ENCODE peak calls at places on chromosomes 13 and 19, in six cellular contexts. One of them, this sample, is unnamed.

GRCh38 chr19:13588953-13589833 is 82.9 kb upstream of the CACNA1A start:
- DNase-seq in neural progenitor cell: peak; percentile 84
- DNase-seq in PC-3: peak; percentile 84
- DNase-seq in endothelial cell of umbilical vein: peak; percentile 55
- DNase-seq in fibroblast of lung: peak; percentile 47
- DNase-seq in mammary epithelial cell: peak; percentile 40
- DNase-seq in this sample: no peak

GRCh38 chr13:49938274-49938673 is 2.1 kb upstream of the SPRYD7 start:
- DNase-seq in neural progenitor cell: no peak
- DNase-seq in PC-3: no peak
- DNase-seq in endothelial cell of umbilical vein: no peak
- DNase-seq in fibroblast of lung: no peak
- DNase-seq in mammary epithelial cell: no peak
- DNase-seq in this sample: no peak

GRCh38 chr19:50803633-50804419 is 13.6 kb downstream of the ACP4 start:
- DNase-seq in neural progenitor cell: peak; percentile 83
- DNase-seq in PC-3: peak; percentile 33
- DNase-seq in endothelial cell of umbilical vein: peak; percentile 25
- DNase-seq in fibroblast of lung: no peak
- DNase-seq in mammary epithelial cell: no peak
- DNase-seq in this sample: no peak

GRCh38 chr19:48332662-48333466 is 7.5 kb downstream of the EMP3 start:
- DNase-seq in neural progenitor cell: peak; percentile 90
- DNase-seq in PC-3: peak; percentile 97
- DNase-seq in endothelial cell of umbilical vein: peak; percentile 97
- DNase-seq in fibroblast of lung: peak; percentile 99
- DNase-seq in mammary epithelial cell: peak; percentile 100
- DNase-seq in this sample: peak; percentile 97

GRCh38 chr19:46602392-46603194 is 1.5 kb downstream of the CALM3 start:
- DNase-seq in neural progenitor cell: no peak
- DNase-seq in PC-3: no peak
- DNase-seq in endothelial cell of umbilical vein: no peak
- DNase-seq in fibroblast of lung: no peak
- DNase-seq in mammary epithelial cell: no peak
- DNase-seq in this sample: no peak

GRCh38 chr19:18401580-18402112 is 4.2 kb upstream of the LRRC25 start:
- DNase-seq in neural progenitor cell: peak; percentile 57
- DNase-seq in PC-3: peak; percentile 62
- DNase-seq in endothelial cell of umbilical vein: no peak
- DNase-seq in fibroblast of lung: peak; percentile 83
- DNase-seq in mammary epithelial cell: peak; percentile 60
- DNase-seq in this sample: peak; percentile 39

GRCh38 chr13:94825507-94825906 is 113.2 kb upstream of the SOX21 start:
- DNase-seq in neural progenitor cell: peak; percentile 92
- DNase-seq in PC-3: no peak
- DNase-seq in endothelial cell of umbilical vein: no peak
- DNase-seq in fibroblast of lung: peak; percentile 72
- DNase-seq in mammary epithelial cell: no peak
- DNase-seq in this sample: peak; percentile 14

GRCh38 chr13:22114630-22115311 is 443.9 kb downstream of the FGF9 start:
- DNase-seq in neural progenitor cell: no peak
- DNase-seq in PC-3: no peak
- DNase-seq in endothelial cell of umbilical vein: no peak
- DNase-seq in fibroblast of lung: peak; percentile 36
- DNase-seq in mammary epithelial cell: no peak
- DNase-seq in this sample: no peak

GRCh38 chr19:13764821-13765394 is 586 bp downstream of the MRI1 start:
- DNase-seq in neural progenitor cell: peak; percentile 46
- DNase-seq in PC-3: peak; percentile 23
- DNase-seq in endothelial cell of umbilical vein: no peak
- DNase-seq in fibroblast of lung: no peak
- DNase-seq in mammary epithelial cell: no peak
- DNase-seq in this sample: no peak

GRCh38 chr19:53576941-53577653 is 39.2 kb downstream of the ZNF331 start:
- DNase-seq in neural progenitor cell: no peak
- DNase-seq in PC-3: no peak
- DNase-seq in endothelial cell of umbilical vein: no peak
- DNase-seq in fibroblast of lung: no peak
- DNase-seq in mammary epithelial cell: no peak
- DNase-seq in this sample: no peak

GRCh38 chr19:17625980-17626379 is 62.2 kb downstream of the UNC13A start:
- DNase-seq in neural progenitor cell: no peak
- DNase-seq in PC-3: no peak
- DNase-seq in endothelial cell of umbilical vein: no peak
- DNase-seq in fibroblast of lung: no peak
- DNase-seq in mammary epithelial cell: no peak
- DNase-seq in this sample: no peak

GRCh38 chr19:18098891-18099622 is 1.5 kb downstream of the MAST3 start:
- DNase-seq in neural progenitor cell: peak; percentile 50
- DNase-seq in PC-3: no peak
- DNase-seq in endothelial cell of umbilical vein: no peak
- DNase-seq in fibroblast of lung: no peak
- DNase-seq in mammary epithelial cell: no peak
- DNase-seq in this sample: no peak

GRCh38 chr19:32168111-32168510 is 177.3 kb upstream of the ZNF507 start:
- DNase-seq in neural progenitor cell: no peak
- DNase-seq in PC-3: no peak
- DNase-seq in endothelial cell of umbilical vein: no peak
- DNase-seq in fibroblast of lung: no peak
- DNase-seq in mammary epithelial cell: no peak
- DNase-seq in this sample: no peak

GRCh38 chr19:14385492-14385891 is 4.2 kb downstream of the ADGRE5 start:
- DNase-seq in neural progenitor cell: no peak
- DNase-seq in PC-3: no peak
- DNase-seq in endothelial cell of umbilical vein: no peak
- DNase-seq in fibroblast of lung: no peak
- DNase-seq in mammary epithelial cell: no peak
- DNase-seq in this sample: no peak

GRCh38 chr19:8654591-8655339 is 24.3 kb downstream of the NFILZ start:
- DNase-seq in neural progenitor cell: peak; percentile 82
- DNase-seq in PC-3: peak; percentile 65
- DNase-seq in endothelial cell of umbilical vein: peak; percentile 35
- DNase-seq in fibroblast of lung: peak; percentile 37
- DNase-seq in mammary epithelial cell: peak; percentile 16
- DNase-seq in this sample: no peak

GRCh38 chr13:29582171-29582570 is 13.3 kb downstream of the SLC7A1 start:
- DNase-seq in neural progenitor cell: no peak
- DNase-seq in PC-3: no peak
- DNase-seq in endothelial cell of umbilical vein: no peak
- DNase-seq in fibroblast of lung: no peak
- DNase-seq in mammary epithelial cell: no peak
- DNase-seq in this sample: no peak

GRCh38 chr13:111037838-111038397 is 77.2 kb upstream of the ARHGEF7 start:
- DNase-seq in neural progenitor cell: no peak
- DNase-seq in PC-3: no peak
- DNase-seq in endothelial cell of umbilical vein: no peak
- DNase-seq in fibroblast of lung: no peak
- DNase-seq in mammary epithelial cell: no peak
- DNase-seq in this sample: no peak
- TF ChIP-seq EZH2 in neural progenitor cell: no peak
- TF ChIP-seq EZH2 in PC-3: no peak
- TF ChIP-seq EZH2 in endothelial cell of umbilical vein: no peak
- TF ChIP-seq EZH2 in fibroblast of lung: no peak
- TF ChIP-seq EZH2 in mammary epithelial cell: peak; percentile 53
- TF ChIP-seq EZH2 in this sample: no peak

GRCh38 chr13:44763604-44764311 is 187.6 kb upstream of the TSC22D1 start:
- DNase-seq in neural progenitor cell: no peak
- DNase-seq in PC-3: no peak
- DNase-seq in endothelial cell of umbilical vein: peak; percentile 58
- DNase-seq in fibroblast of lung: no peak
- DNase-seq in mammary epithelial cell: peak; percentile 50
- DNase-seq in this sample: peak; percentile 27

GRCh38 chr13:44760434-44760833 is 184.3 kb upstream of the TSC22D1 start:
- DNase-seq in neural progenitor cell: no peak
- DNase-seq in PC-3: no peak
- DNase-seq in endothelial cell of umbilical vein: no peak
- DNase-seq in fibroblast of lung: no peak
- DNase-seq in mammary epithelial cell: peak; percentile 49
- DNase-seq in this sample: no peak

GRCh38 chr13:44765076-44765475 is 188.9 kb upstream of the TSC22D1 start:
- DNase-seq in neural progenitor cell: peak; percentile 82
- DNase-seq in PC-3: no peak
- DNase-seq in endothelial cell of umbilical vein: no peak
- DNase-seq in fibroblast of lung: no peak
- DNase-seq in mammary epithelial cell: no peak
- DNase-seq in this sample: peak; percentile 16

GRCh38 chr13:44764334-44764733 is 188.2 kb upstream of the TSC22D1 start:
- DNase-seq in neural progenitor cell: peak; percentile 26
- DNase-seq in PC-3: no peak
- DNase-seq in endothelial cell of umbilical vein: no peak
- DNase-seq in fibroblast of lung: no peak
- DNase-seq in mammary epithelial cell: no peak
- DNase-seq in this sample: no peak

GRCh38 chr13:44762946-44763345 is 186.8 kb upstream of the TSC22D1 start:
- DNase-seq in neural progenitor cell: no peak
- DNase-seq in PC-3: no peak
- DNase-seq in endothelial cell of umbilical vein: peak; percentile 21
- DNase-seq in fibroblast of lung: no peak
- DNase-seq in mammary epithelial cell: no peak
- DNase-seq in this sample: peak; percentile 39
- H3K4me1 ChIP-seq in neural progenitor cell: peaks cover 39% of the 10 kb centered on the region
- H3K4me1 ChIP-seq in PC-3: peaks cover 25% of the 10 kb centered on the region
- H3K4me1 ChIP-seq in endothelial cell of umbilical vein: peaks cover 35% of the 10 kb centered on the region
- H3K4me1 ChIP-seq in fibroblast of lung: peaks cover 3% of the 10 kb centered on the region
- H3K4me1 ChIP-seq in mammary epithelial cell: peaks cover 45% of the 10 kb centered on the region
- H3K4me1 ChIP-seq in this sample: peaks cover 42% of the 10 kb centered on the region

DNA sequence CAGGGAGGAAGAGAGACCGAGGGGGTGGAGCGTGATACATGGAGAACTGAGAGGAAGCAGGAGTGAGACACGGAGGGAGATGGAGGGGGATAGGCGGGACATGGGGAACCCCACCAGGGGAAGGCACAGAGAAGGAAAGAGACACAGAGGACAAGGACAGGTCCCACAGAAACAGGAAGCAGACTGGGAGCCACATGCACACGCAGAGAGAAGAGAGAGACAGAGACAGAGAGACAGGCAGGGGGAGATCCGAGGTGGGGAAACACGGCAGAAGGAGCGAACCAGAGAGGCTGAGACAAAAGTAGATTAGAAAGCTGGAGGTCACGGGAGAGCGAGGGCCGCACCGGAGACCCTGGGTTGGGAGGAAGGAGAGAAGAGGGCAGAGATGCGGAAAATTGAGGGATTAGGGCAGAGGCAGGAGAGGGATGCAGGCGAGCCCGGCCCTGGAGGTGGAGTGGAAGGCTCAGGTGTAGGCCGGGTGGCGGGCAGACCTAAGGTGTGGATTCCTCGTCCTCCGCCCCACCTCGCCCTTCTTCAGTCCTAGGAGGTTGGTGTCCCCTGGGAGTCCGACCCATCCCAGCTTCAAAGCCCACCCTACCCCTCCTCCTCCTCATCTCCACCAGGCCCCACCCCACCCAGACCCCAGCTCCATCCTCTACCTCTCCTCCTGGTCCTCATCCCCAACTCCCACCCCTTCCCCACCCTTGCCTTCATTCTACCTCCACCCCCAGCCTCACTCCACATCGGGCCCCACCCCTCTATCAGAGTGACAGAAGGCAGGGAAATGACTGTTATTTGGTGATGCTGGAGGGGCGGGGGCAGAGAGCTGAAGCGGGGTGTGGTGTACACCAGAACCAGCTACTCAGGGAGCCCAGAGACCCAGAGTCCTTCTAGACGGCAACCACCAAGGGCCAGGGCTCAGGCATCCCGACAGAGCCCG is 6.7 kb downstream of the ERFL start:
- DNase-seq in neural progenitor cell: no peak
- DNase-seq in PC-3: no peak
- DNase-seq in endothelial cell of umbilical vein: no peak
- DNase-seq in fibroblast of lung: no peak
- DNase-seq in mammary epithelial cell: no peak
- DNase-seq in this sample: no peak
- TF ChIP-seq EZH2 in neural progenitor cell: no peak
- TF ChIP-seq EZH2 in PC-3: no peak
- TF ChIP-seq EZH2 in endothelial cell of umbilical vein: peak; percentile 22
- TF ChIP-seq EZH2 in fibroblast of lung: peak; percentile 92
- TF ChIP-seq EZH2 in mammary epithelial cell: no peak
- TF ChIP-seq EZH2 in this sample: peak; percentile 8

GRCh38 chr13:32595306-32595705 is 9.1 kb downstream of the PDS5B start:
- DNase-seq in neural progenitor cell: no peak
- DNase-seq in PC-3: no peak
- DNase-seq in endothelial cell of umbilical vein: no peak
- DNase-seq in fibroblast of lung: no peak
- DNase-seq in mammary epithelial cell: no peak
- DNase-seq in this sample: no peak

GRCh38 chr13:32594339-32594738 is 8.1 kb downstream of the PDS5B start:
- DNase-seq in neural progenitor cell: no peak
- DNase-seq in PC-3: peak; percentile 52
- DNase-seq in endothelial cell of umbilical vein: peak; percentile 13
- DNase-seq in fibroblast of lung: peak; percentile 33
- DNase-seq in mammary epithelial cell: no peak
- DNase-seq in this sample: peak; percentile 22

GRCh38 chr13:32587774-32588165 is 1.5 kb downstream of the PDS5B start:
- DNase-seq in neural progenitor cell: no peak
- DNase-seq in PC-3: peak; percentile 21
- DNase-seq in endothelial cell of umbilical vein: peak; percentile 59
- DNase-seq in fibroblast of lung: peak; percentile 50
- DNase-seq in mammary epithelial cell: peak; percentile 33
- DNase-seq in this sample: peak; percentile 27

GRCh38 chr13:32587014-32587773 is 942 bp downstream of the PDS5B start:
- DNase-seq in neural progenitor cell: peak; percentile 93
- DNase-seq in PC-3: peak; percentile 44
- DNase-seq in endothelial cell of umbilical vein: peak; percentile 71
- DNase-seq in fibroblast of lung: peak; percentile 71
- DNase-seq in mammary epithelial cell: peak; percentile 45
- DNase-seq in this sample: peak; percentile 59

DNA sequence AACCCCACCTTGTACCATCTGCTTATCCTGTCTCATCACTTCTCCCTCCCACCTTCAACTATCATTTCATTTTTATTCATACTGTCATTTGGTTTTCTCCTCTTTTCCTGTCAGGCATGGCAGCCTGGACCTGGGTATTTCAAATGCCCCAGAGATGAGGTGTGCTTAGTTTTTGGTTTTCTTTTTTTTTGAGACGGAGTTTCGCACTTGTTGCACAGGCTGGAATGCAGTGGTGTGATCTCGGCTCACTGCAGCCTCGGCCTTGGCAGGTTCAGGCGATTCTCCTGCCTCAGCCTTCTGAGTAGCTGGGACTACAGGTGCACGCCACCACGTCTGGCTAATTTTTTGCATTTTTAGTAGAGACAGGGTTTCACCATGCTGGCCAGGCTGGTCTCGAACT is 5.8 kb downstream of the PDS5B start:
- DNase-seq in neural progenitor cell: no peak
- DNase-seq in PC-3: no peak
- DNase-seq in endothelial cell of umbilical vein: no peak
- DNase-seq in fibroblast of lung: no peak
- DNase-seq in mammary epithelial cell: no peak
- DNase-seq in this sample: no peak
- H3K4me1 ChIP-seq in neural progenitor cell: peaks cover 25% of the 10 kb centered on the region
- H3K4me1 ChIP-seq in PC-3: peaks cover 25% of the 10 kb centered on the region
- H3K4me1 ChIP-seq in endothelial cell of umbilical vein: peaks cover 16% of the 10 kb centered on the region
- H3K4me1 ChIP-seq in fibroblast of lung: peaks cover 6% of the 10 kb centered on the region
- H3K4me1 ChIP-seq in mammary epithelial cell: peaks cover 5% of the 10 kb centered on the region
- H3K4me1 ChIP-seq in this sample: peaks cover 3% of the 10 kb centered on the region

GRCh38 chr13:38954291-38954690 is 36.3 kb downstream of the STOML3 start:
- DNase-seq in neural progenitor cell: no peak
- DNase-seq in PC-3: peak; percentile 10
- DNase-seq in endothelial cell of umbilical vein: peak; percentile 41
- DNase-seq in fibroblast of lung: no peak
- DNase-seq in mammary epithelial cell: peak; percentile 62
- DNase-seq in this sample: no peak
- TF ChIP-seq EZH2 in neural progenitor cell: no peak
- TF ChIP-seq EZH2 in PC-3: no peak
- TF ChIP-seq EZH2 in endothelial cell of umbilical vein: no peak
- TF ChIP-seq EZH2 in fibroblast of lung: no peak
- TF ChIP-seq EZH2 in mammary epithelial cell: no peak
- TF ChIP-seq EZH2 in this sample: no peak

This sample was measured in astrocyte.